ENCODE peak calls at places on chromosomes 6 and 20, in five cellular contexts. Z, X, H, E and Q are unnamed samples.
A peak's percentile ranks its signal among the peaks of the same experiment; 100 is the strongest.

GRCh38 chr20:58021481-58021880 is 207.0 kb downstream of the ANKRD60 start:
- DNase-seq in E (peak; percentile 59), Z (peak; percentile 47), X (no peak), H (peak; percentile 90), Q (no peak)

GRCh38 chr20:1281279-1282057 is 15.4 kb downstream of the SNPH start:
- DNase-seq in E (no peak), X (no peak), H (no peak), Z (no peak), Q (no peak)

GRCh38 chr6:38522322-38522721 is 117.4 kb downstream of the BTBD9 start:
- DNase-seq in H (no peak), E (no peak), Z (no peak), X (no peak), Q (no peak)

GRCh38 chr6:73774311-73774766 is 78.3 kb downstream of the CD109 start:
- DNase-seq in X (peak; percentile 22), H (no peak), E (no peak), Z (peak; percentile 31), Q (peak; percentile 9)

GRCh38 chr20:20012517-20012916 is 4.6 kb upstream of the NAA20 start:
- DNase-seq in Z (no peak), H (no peak), X (no peak), E (no peak), Q (no peak)

GRCh38 chr20:19920388-19921138 is 96.6 kb upstream of the NAA20 start:
- DNase-seq in Z (no peak), E (no peak), H (no peak), X (no peak), Q (no peak)

GRCh38 chr6:132341646-132342045 is 59.6 kb downstream of the MOXD1 start:
- DNase-seq in H (no peak), X (no peak), Z (no peak), E (no peak), Q (no peak)

GRCh38 chr6:125154184-125155135 is 887 bp downstream of the TPD52L1 start:
- DNase-seq in X (peak; percentile 51), E (peak; percentile 23), Z (peak; percentile 78), H (peak; percentile 68), Q (no peak)

GRCh38 chr6:148021715-148022114 is 320.9 kb upstream of the SASH1 start:
- DNase-seq in E (no peak), Z (no peak), H (no peak), X (no peak), Q (no peak)

GRCh38 chr20:34390769-34391447 is 27.8 kb downstream of the ITCH start:
- DNase-seq in Z (peak; percentile 64), H (peak; percentile 35), E (no peak), X (peak; percentile 85), Q (no peak)

GRCh38 chr6:48826884-48827701 is 636.0 kb downstream of the MMUT start:
- DNase-seq in H (no peak), Z (no peak), X (peak; percentile 99), E (no peak), Q (no peak)

GRCh38 chr6:43702522-43703440 is 15.2 kb upstream of the MRPS18A start:
- DNase-seq in Z (no peak), H (peak; percentile 99), X (peak; percentile 92), E (no peak), Q (no peak)

GRCh38 chr20:35618372-35619131 is 2.9 kb downstream of the SPAG4 start:
- DNase-seq in Z (peak; percentile 43), X (no peak), E (peak; percentile 37), H (no peak), Q (no peak)

GRCh38 chr20:1905009-1905408 is 9.8 kb downstream of the SIRPA start:
- DNase-seq in X (no peak), Z (no peak), E (no peak), H (no peak), Q (no peak)

GRCh38 chr6:149059557-149059956 is 258.0 kb upstream of the TAB2 start:
- DNase-seq in H (no peak), E (no peak), X (no peak), Z (no peak), Q (no peak)

GRCh38 chr6:23561732-23562131 is 564.3 kb upstream of the NRSN1 start:
- DNase-seq in Z (no peak), X (no peak), H (no peak), E (no peak), Q (no peak)

GRCh38 chr20:44832724-44833123 is 22.4 kb upstream of the RIMS4 start:
- DNase-seq in Z (peak; percentile 61), H (no peak), E (no peak), X (peak; percentile 23), Q (no peak)

GRCh38 chr6:167329014-167329413 is 4.1 kb downstream of the TTLL2 start:
- DNase-seq in Z (no peak), H (no peak), E (no peak), X (no peak), Q (no peak)

GRCh38 chr20:40813708-40814327 is 124.8 kb upstream of the MAFB start:
- DNase-seq in H (no peak), X (no peak), E (peak; percentile 55), Z (no peak), Q (no peak)

DNA sequence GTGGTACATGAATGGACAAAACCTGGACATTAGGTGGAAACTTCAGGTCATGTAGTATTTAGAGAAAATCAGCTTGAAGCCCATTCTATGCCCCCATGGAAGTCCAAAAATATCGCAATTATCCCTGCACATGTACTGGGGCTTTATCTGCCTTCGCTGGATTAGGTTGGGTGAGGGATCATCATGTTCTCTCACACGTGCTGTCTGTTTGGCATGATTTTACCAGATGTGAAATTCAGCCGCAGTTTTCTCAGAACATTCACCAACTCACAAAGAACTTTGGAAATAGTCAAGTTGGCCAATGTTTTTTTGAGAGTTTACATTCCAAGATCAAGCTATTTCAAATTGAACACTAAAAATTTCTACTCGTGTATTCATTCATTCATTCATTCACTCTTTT is 459.8 kb upstream of the CITED2 start:
- DNase-seq in H (no peak), X (no peak), Z (no peak), E (no peak), Q (no peak)
- TF ChIP-seq JUND in H (no peak), X (no peak), Z (no peak), E (no peak), Q (no peak)

DNA sequence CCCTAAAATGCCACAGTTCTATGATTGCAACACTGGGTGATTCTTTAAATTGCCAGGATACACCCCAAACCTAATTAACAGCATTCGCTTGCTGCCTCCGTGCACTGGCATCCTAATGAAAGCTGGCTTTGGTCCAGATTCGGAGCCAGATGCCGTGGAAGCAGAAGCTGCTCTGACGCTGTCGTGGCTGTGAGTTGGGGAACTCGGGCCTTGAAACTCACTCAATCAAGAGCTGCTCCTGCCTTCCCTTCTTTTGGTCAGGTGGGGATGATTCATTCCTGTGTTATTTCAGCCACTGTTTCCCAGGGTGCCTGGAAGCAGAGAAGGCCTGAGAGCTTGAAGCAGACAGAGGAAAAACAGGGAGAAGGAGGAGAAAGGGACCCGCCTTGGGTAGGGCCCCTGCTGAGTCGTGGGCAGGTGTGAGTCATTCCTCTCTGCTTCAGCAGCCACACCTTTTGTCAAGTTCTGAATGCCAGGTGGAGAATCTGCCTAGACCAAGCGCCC is 36.2 kb upstream of the DSP start:
- DNase-seq in Z (peak; percentile 47), E (peak; percentile 41), X (peak; percentile 98), H (no peak), Q (no peak)
- TF ChIP-seq JUND in Z (no peak), E (no peak), X (peak; percentile 98), H (peak; percentile 9), Q (no peak)

GRCh38 chr20:16952965-16953364 is 204.8 kb downstream of the OTOR start:
- DNase-seq in X (no peak), H (no peak), Z (no peak), E (no peak), Q (no peak)

GRCh38 chr20:16953858-16954257 is 205.7 kb downstream of the OTOR start:
- DNase-seq in Z (no peak), X (no peak), E (no peak), H (no peak), Q (no peak)

GRCh38 chr20:16947346-16947943 is 199.3 kb downstream of the OTOR start:
- DNase-seq in Z (no peak), X (no peak), E (no peak), H (no peak), Q (no peak)

GRCh38 chr20:16955971-16956370 is 207.8 kb downstream of the OTOR start:
- DNase-seq in Z (no peak), E (no peak), X (no peak), H (no peak), Q (no peak)

GRCh38 chr20:16951876-16952275 is 203.7 kb downstream of the OTOR start:
- DNase-seq in Z (no peak), E (no peak), H (no peak), X (no peak), Q (no peak)
- TF ChIP-seq JUND in Z (no peak), E (no peak), H (no peak), X (no peak), Q (no peak)

DNA sequence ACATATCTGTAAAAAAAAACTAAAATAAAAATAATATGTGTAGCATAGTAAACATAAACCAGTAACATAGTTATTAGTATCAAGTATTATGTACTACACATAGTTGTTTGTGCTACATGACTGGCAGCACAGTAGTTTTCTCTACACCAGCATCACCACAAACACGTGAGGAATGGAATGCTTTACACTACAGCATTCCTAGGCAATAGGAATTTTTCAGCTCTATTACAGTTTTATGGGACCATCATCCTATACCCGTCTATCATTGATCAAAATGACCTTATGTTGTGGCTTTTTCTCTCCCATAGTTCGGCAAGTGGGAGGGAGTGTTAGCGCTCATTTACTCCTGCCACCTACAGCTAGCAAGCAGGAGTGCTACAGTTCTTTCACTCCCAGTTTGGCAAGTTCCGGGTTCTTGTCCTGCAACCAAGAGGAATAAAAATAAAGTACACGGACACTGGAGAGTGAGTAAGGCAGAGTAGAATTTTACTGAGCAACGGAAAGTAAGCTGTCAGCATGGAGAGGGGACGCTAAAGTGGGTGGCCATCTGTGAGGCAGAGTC is 196.8 kb upstream of the HSF2 start:
- DNase-seq in H (no peak), E (no peak), X (no peak), Z (peak; percentile 18), Q (no peak)
- TF ChIP-seq JUND in H (no peak), E (no peak), X (no peak), Z (no peak), Q (no peak)

DNA sequence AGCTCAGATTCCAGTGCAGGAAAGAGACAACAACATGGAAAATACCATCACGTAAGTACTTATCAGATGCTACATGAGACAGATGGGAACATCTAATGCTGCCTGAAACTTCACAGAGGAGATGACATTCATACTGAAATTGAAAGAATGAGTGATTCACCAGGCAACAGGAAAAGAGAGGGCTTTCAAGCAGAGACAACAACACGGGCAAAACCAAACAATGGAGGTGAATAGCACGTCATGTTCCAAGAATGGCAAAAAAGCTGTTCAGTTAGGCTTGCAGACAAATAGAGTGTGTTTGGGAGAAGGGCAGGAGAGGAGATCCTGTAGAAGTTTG is 39.3 kb downstream of the GTF2H5 start:
- DNase-seq in E (no peak), H (no peak), X (no peak), Z (no peak), Q (peak; percentile 82)
- TF ChIP-seq JUND in E (peak; percentile 42), H (no peak), X (no peak), Z (no peak), Q (peak; percentile 35)

DNA sequence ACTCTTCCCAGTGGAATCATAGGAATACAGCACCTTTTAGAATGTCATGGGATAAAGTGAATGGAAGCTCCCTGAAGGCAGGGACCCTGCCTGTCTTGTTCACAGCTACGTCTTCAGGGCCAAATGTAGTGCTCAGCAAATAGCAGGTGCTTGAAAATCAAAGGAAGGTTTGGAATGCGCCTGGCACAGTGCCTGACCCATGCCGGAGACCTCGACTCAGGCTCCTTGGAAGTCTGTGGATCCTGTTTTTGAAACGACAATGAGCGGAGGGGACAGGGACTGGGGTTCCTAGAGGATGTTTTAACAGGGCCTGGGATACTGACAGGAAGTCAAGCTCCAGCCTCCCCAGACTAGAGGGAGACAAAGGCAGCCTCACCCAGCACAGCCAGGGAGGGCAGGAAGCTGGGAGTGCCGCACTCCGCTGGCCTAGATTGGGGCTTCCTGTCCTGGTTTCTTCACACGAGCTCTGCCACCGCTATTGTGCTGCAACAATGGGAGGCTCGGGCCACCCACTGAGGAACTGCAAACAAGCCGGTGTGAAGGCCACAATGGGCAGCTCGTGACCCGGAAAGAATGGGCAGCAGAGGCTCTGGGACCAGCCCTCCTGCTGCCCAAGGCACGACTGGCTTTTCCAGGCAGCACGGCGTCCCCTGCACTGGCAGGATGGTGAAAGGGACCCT is 76.7 kb downstream of the PREX1 start:
- DNase-seq in E (peak; percentile 28), H (no peak), Z (peak; percentile 24), X (no peak), Q (no peak)
- TF ChIP-seq JUND in E (no peak), H (no peak), Z (no peak), X (no peak), Q (no peak)